ENCODE peak calls at places on chromosomes 16 and 17, in seven cellular contexts. K is right atrium auricular region, S is OCI-LY7, X is upper lobe of left lung, R is NCI-H2081, T is Ammon's horn, A is activated T-cell treated with anti-CD3 and anti-CD28 coated beads for 48 hours. V is an unnamed sample.

GRCh38 chr16:69861276-69862030 is 89.7 kb upstream of the CLEC18A start:
- DNase-seq in K (peak; percentile 63), S (no peak), X (peak; percentile 34), R (peak; percentile 4), T (peak; percentile 40), A (no peak), V (no peak)

GRCh38 chr17:11356371-11356770 is 115.4 kb downstream of the SHISA6 start:
- DNase-seq in K (no peak), S (no peak), X (no peak), R (no peak), T (no peak), A (no peak), V (no peak)

GRCh38 chr17:35540589-35541404 is 3.3 kb upstream of the SLFN12L start:
- DNase-seq in K (peak; percentile 63), S (peak; percentile 27), X (peak; percentile 79), R (no peak), T (peak; percentile 46), A (no peak), V (peak; percentile 51)

GRCh38 chr17:80395402-80396151 is 19.4 kb upstream of the ENDOV start:
- DNase-seq in K (no peak), S (no peak), X (no peak), R (no peak), T (no peak), A (no peak), V (no peak)

GRCh38 chr17:550041-550398 is 164.6 kb downstream of the VPS53 start:
- DNase-seq in K (no peak), S (no peak), X (no peak), R (no peak), T (no peak), A (no peak), V (no peak)

GRCh38 chr17:71068351-71068750 is 899.0 kb downstream of the KCNJ2 start:
- DNase-seq in K (no peak), S (no peak), X (no peak), R (no peak), T (no peak), A (no peak), V (no peak)

GRCh38 chr16:9262941-9263340 is 171.5 kb downstream of the HAPSTR1 start:
- DNase-seq in K (no peak), S (no peak), X (no peak), R (no peak), T (no peak), A (no peak), V (no peak)

GRCh38 chr16:56838622-56839337 is 26.2 kb upstream of the SLC12A3 start:
- DNase-seq in K (no peak), S (no peak), X (no peak), R (no peak), T (no peak), A (no peak), V (no peak)

GRCh38 chr17:38881600-38882191 is 11.8 kb downstream of the LASP1 start:
- DNase-seq in K (peak; percentile 80), S (peak; percentile 87), X (no peak), R (no peak), T (no peak), A (peak; percentile 42), V (peak; percentile 85)

GRCh38 chr17:80842456-80843053 is 149.1 kb upstream of the CHMP6 start:
- DNase-seq in K (no peak), S (no peak), X (no peak), R (no peak), T (no peak), A (no peak), V (no peak)

GRCh38 chr16:78742501-78743283 is 643.2 kb downstream of the WWOX start:
- DNase-seq in K (no peak), S (peak; percentile 13), X (peak; percentile 45), R (no peak), T (peak; percentile 23), A (peak; percentile 69), V (peak; percentile 23)

GRCh38 chr16:28501258-28502232 is 5.1 kb downstream of the IL27 start:
- DNase-seq in K (no peak), S (no peak), X (no peak), R (no peak), T (no peak), A (no peak), V (no peak)

GRCh38 chr17:73773702-73774101 is 129.5 kb upstream of the SDK2 start:
- DNase-seq in K (no peak), S (no peak), X (no peak), R (no peak), T (no peak), A (no peak), V (no peak)

GRCh38 chr17:67322039-67322787 is 44.2 kb downstream of the PSMD12 start:
- DNase-seq in K (no peak), S (no peak), X (no peak), R (peak; percentile 27), T (no peak), A (no peak), V (no peak)

GRCh38 chr16:66682271-66682670 is 14.3 kb downstream of the CMTM4 start:
- DNase-seq in K (no peak), S (no peak), X (no peak), R (no peak), T (no peak), A (no peak), V (no peak)

V was measured in stimulated activated naive CD8-positive, alpha-beta T cell treated with anti-CD3 and anti-CD28 coated beads, Interleukin-15, amount 100 ng/mL, for 72 hours.